ENCODE peak calls at places on chromosomes 1 and 21, in eight cellular contexts. A is NCI-H2107, V is astrocyte of the spinal cord, D is T-cell, Y is OCI-M1, S is NCI-H510A, N is endodermal cell, F is NCI-H1694. U is an unnamed sample.

GRCh38 chr1:40984066-40984465 is 4.6 kb downstream of the CTPS1 start:
- DNase-seq in A (no peak), V (peak; percentile 42), D (no peak), Y (no peak), S (no peak), N (no peak), F (no peak), U (no peak)

GRCh38 chr1:20137055-20137454 is 2.1 kb upstream of the PLA2G2F start:
- DNase-seq in A (no peak), V (no peak), D (no peak), Y (no peak), S (peak; percentile 60), N (peak; percentile 10), F (no peak), U (no peak)

GRCh38 chr1:203677771-203678170 is 51.1 kb downstream of the ATP2B4 start:
- DNase-seq in A (no peak), V (no peak), D (no peak), Y (no peak), S (no peak), N (no peak), F (no peak), U (peak; percentile 36)

GRCh38 chr1:60949154-60949825 is 133.1 kb upstream of the NFIA start:
- DNase-seq in A (no peak), V (no peak), D (no peak), Y (no peak), S (no peak), N (no peak), F (no peak), U (peak; percentile 25)

GRCh38 chr1:40866408-40866788 is 4.2 kb upstream of the CITED4 start:
- DNase-seq in A (no peak), V (no peak), D (no peak), Y (no peak), S (no peak), N (no peak), F (no peak), U (peak; percentile 30)

GRCh38 chr1:109904105-109904817 is 6.4 kb upstream of the CSF1 start:
- DNase-seq in A (peak; percentile 12), V (peak; percentile 51), D (no peak), Y (no peak), S (no peak), N (no peak), F (no peak), U (no peak)

GRCh38 chr1:40067023-40067422 is 26.5 kb downstream of the CAP1 start:
- DNase-seq in A (no peak), V (no peak), D (no peak), Y (no peak), S (no peak), N (no peak), F (no peak), U (no peak)

GRCh38 chr1:49416758-49417157 is 607.0 kb downstream of the AGBL4 start:
- DNase-seq in A (no peak), V (no peak), D (no peak), Y (no peak), S (no peak), N (no peak), F (no peak), U (no peak)

GRCh38 chr1:15515026-15515663 is 8.9 kb downstream of the CASP9 start:
- DNase-seq in A (no peak), V (no peak), D (no peak), Y (peak; percentile 72), S (no peak), N (peak; percentile 1), F (no peak), U (no peak)

GRCh38 chr1:24506706-24507422 is 4.2 kb downstream of the RCAN3 start:
- DNase-seq in A (no peak), V (no peak), D (peak; percentile 57), Y (no peak), S (no peak), N (peak; percentile 73), F (no peak), U (peak; percentile 35)

GRCh38 chr1:939511-940107 is 15.9 kb downstream of the SAMD11 start:
- DNase-seq in A (no peak), V (no peak), D (no peak), Y (no peak), S (no peak), N (no peak), F (no peak), U (no peak)

GRCh38 chr1:75616436-75617433 is 5.8 kb upstream of the SLC44A5 start:
- DNase-seq in A (no peak), V (peak; percentile 13), D (no peak), Y (no peak), S (no peak), N (peak; percentile 83), F (no peak), U (peak; percentile 83)

GRCh38 chr1:201582977-201583376 is 44.0 kb downstream of the NAV1 start:
- DNase-seq in A (no peak), V (no peak), D (no peak), Y (no peak), S (no peak), N (no peak), F (no peak), U (no peak)

GRCh38 chr1:12184008-12184681 is 17.4 kb downstream of the TNFRSF1B start:
- DNase-seq in A (no peak), V (peak; percentile 92), D (no peak), Y (peak; percentile 77), S (no peak), N (no peak), F (no peak), U (no peak)

GRCh38 chr21:44738621-44739020 is 27.2 kb upstream of the TSPEAR start:
- DNase-seq in A (no peak), V (no peak), D (no peak), Y (no peak), S (no peak), N (no peak), F (no peak), U (no peak)

GRCh38 chr1:65813956-65814355 is 21.3 kb downstream of the PDE4B start:
- DNase-seq in A (no peak), V (peak; percentile 24), D (no peak), Y (no peak), S (peak; percentile 68), N (no peak), F (peak; percentile 76), U (no peak)

GRCh38 chr1:234924450-234925355 is 203.9 kb downstream of the TOMM20 start:
- DNase-seq in A (no peak), V (no peak), D (no peak), Y (no peak), S (no peak), N (no peak), F (no peak), U (no peak)

GRCh38 chr1:41622859-41623732 is 138.6 kb upstream of the EDN2 start:
- DNase-seq in A (no peak), V (no peak), D (no peak), Y (no peak), S (no peak), N (peak; percentile 39), F (no peak), U (no peak)

GRCh38 chr21:31442339-31442738 is 98.3 kb upstream of the TIAM1 start:
- DNase-seq in A (no peak), V (no peak), D (no peak), Y (no peak), S (no peak), N (no peak), F (no peak), U (no peak)

GRCh38 chr1:44810101-44810761 is 1.9 kb downstream of the BTBD19 start:
- DNase-seq in A (no peak), V (peak; percentile 62), D (no peak), Y (no peak), S (no peak), N (peak; percentile 41), F (no peak), U (no peak)

GRCh38 chr1:204959374-204959773 is 83.6 kb upstream of the CNTN2 start:
- DNase-seq in A (no peak), V (no peak), D (no peak), Y (peak; percentile 68), S (no peak), N (no peak), F (no peak), U (no peak)

GRCh38 chr1:39573736-39574624 is 2.6 kb downstream of the PABPC4 start:
- DNase-seq in A (no peak), V (peak; percentile 32), D (no peak), Y (peak; percentile 23), S (no peak), N (no peak), F (no peak), U (no peak)

GRCh38 chr1:200925821-200926220 is 31.1 kb downstream of the INAVA start:
- DNase-seq in A (no peak), V (peak; percentile 49), D (no peak), Y (no peak), S (no peak), N (peak; percentile 10), F (no peak), U (no peak)

GRCh38 chr1:156598731-156599432 is 2.4 kb downstream of the GPATCH4 start:
- DNase-seq in A (no peak), V (no peak), D (no peak), Y (no peak), S (no peak), N (no peak), F (no peak), U (no peak)

GRCh38 chr1:169529068-169529642 is 43.4 kb upstream of the SLC19A2 start:
- DNase-seq in A (no peak), V (peak; percentile 15), D (no peak), Y (peak; percentile 33), S (peak; percentile 50), N (peak; percentile 90), F (no peak), U (peak; percentile 95)

GRCh38 chr1:43818691-43819090 is 111.4 kb downstream of the ST3GAL3 start:
- DNase-seq in A (no peak), V (no peak), D (no peak), Y (peak; percentile 12), S (no peak), N (no peak), F (no peak), U (no peak)

GRCh38 chr1:199954701-199955100 is 72.8 kb upstream of the NR5A2 start:
- DNase-seq in A (no peak), V (no peak), D (no peak), Y (peak; percentile 14), S (no peak), N (peak; percentile 89), F (no peak), U (peak; percentile 85)

GRCh38 chr1:213666113-213666512 is 321.7 kb upstream of the PROX1 start:
- DNase-seq in A (no peak), V (no peak), D (no peak), Y (no peak), S (peak; percentile 28), N (no peak), F (no peak), U (peak; percentile 17)

GRCh38 chr1:179781962-179782361 is 38.9 kb downstream of the FAM163A start:
- DNase-seq in A (no peak), V (no peak), D (no peak), Y (no peak), S (no peak), N (no peak), F (no peak), U (no peak)

GRCh38 chr1:204633665-204634064 is 51.9 kb downstream of the LRRN2 start:
- DNase-seq in A (no peak), V (no peak), D (no peak), Y (no peak), S (no peak), N (no peak), F (no peak), U (no peak)

GRCh38 chr1:33972676-33973395 is 109.0 kb downstream of the HMGB4 start:
- DNase-seq in A (no peak), V (peak; percentile 48), D (no peak), Y (no peak), S (no peak), N (no peak), F (no peak), U (no peak)

GRCh38 chr1:23548704-23549143 is 10.6 kb downstream of the ID3 start:
- DNase-seq in A (no peak), V (no peak), D (no peak), Y (no peak), S (no peak), N (peak; percentile 78), F (no peak), U (peak; percentile 28)

GRCh38 chr1:204074274-204075115 is 1.6 kb downstream of the SOX13 start:
- DNase-seq in A (no peak), V (peak; percentile 59), D (no peak), Y (no peak), S (no peak), N (peak; percentile 82), F (peak; percentile 14), U (peak; percentile 66)

GRCh38 chr1:151887028-151887427 is 22.3 kb downstream of the THEM4 start:
- DNase-seq in A (no peak), V (peak; percentile 65), D (no peak), Y (no peak), S (no peak), N (no peak), F (no peak), U (no peak)